ENCODE peak calls at places on chromosomes 2 and 18, in eight cellular contexts. One of them, this sample, is unnamed.

GRCh38 chr2:62654423-62654791 is 51.1 kb upstream of the EHBP1 start:
- DNase-seq in IMR-90: no peak
- DNase-seq in occipital lobe: no peak
- DNase-seq in stimulated activated CD4-positive, alpha-beta T cell treated with anti-CD3 and anti-CD28 coated beads, TNF-alpha, amount 100 ng/mL, for 48 hours: no peak
- DNase-seq in naive thymus-derived CD4-positive, alpha-beta T cell: no peak
- DNase-seq in NB4: no peak
- DNase-seq in NCI-H446: no peak
- DNase-seq in tibial artery: no peak
- DNase-seq in this sample: no peak

GRCh38 chr2:170252414-170252813 is 74.5 kb downstream of the MYO3B start:
- DNase-seq in IMR-90: no peak
- DNase-seq in occipital lobe: no peak
- DNase-seq in stimulated activated CD4-positive, alpha-beta T cell treated with anti-CD3 and anti-CD28 coated beads, TNF-alpha, amount 100 ng/mL, for 48 hours: no peak
- DNase-seq in naive thymus-derived CD4-positive, alpha-beta T cell: no peak
- DNase-seq in NB4: no peak
- DNase-seq in NCI-H446: no peak
- DNase-seq in tibial artery: no peak
- DNase-seq in this sample: no peak

GRCh38 chr2:168369087-168369486 is 87.0 kb upstream of the CERS6 start:
- DNase-seq in IMR-90: no peak
- DNase-seq in occipital lobe: no peak
- DNase-seq in stimulated activated CD4-positive, alpha-beta T cell treated with anti-CD3 and anti-CD28 coated beads, TNF-alpha, amount 100 ng/mL, for 48 hours: no peak
- DNase-seq in naive thymus-derived CD4-positive, alpha-beta T cell: no peak
- DNase-seq in NB4: no peak
- DNase-seq in NCI-H446: no peak
- DNase-seq in tibial artery: no peak
- DNase-seq in this sample: no peak

GRCh38 chr18:45081579-45082181 is 401.0 kb downstream of the SETBP1 start:
- DNase-seq in IMR-90: no peak
- DNase-seq in occipital lobe: no peak
- DNase-seq in stimulated activated CD4-positive, alpha-beta T cell treated with anti-CD3 and anti-CD28 coated beads, TNF-alpha, amount 100 ng/mL, for 48 hours: no peak
- DNase-seq in naive thymus-derived CD4-positive, alpha-beta T cell: no peak
- DNase-seq in NB4: peak; percentile 52
- DNase-seq in NCI-H446: no peak
- DNase-seq in tibial artery: no peak
- DNase-seq in this sample: no peak

GRCh38 chr2:44715671-44716077 is 225.8 kb upstream of the SIX3 start:
- DNase-seq in IMR-90: peak; percentile 27
- DNase-seq in occipital lobe: no peak
- DNase-seq in stimulated activated CD4-positive, alpha-beta T cell treated with anti-CD3 and anti-CD28 coated beads, TNF-alpha, amount 100 ng/mL, for 48 hours: no peak
- DNase-seq in naive thymus-derived CD4-positive, alpha-beta T cell: no peak
- DNase-seq in NB4: peak; percentile 21
- DNase-seq in NCI-H446: no peak
- DNase-seq in tibial artery: no peak
- DNase-seq in this sample: no peak

GRCh38 chr2:166675553-166675952 is 181.5 kb upstream of the SCN7A start:
- DNase-seq in IMR-90: no peak
- DNase-seq in occipital lobe: no peak
- DNase-seq in stimulated activated CD4-positive, alpha-beta T cell treated with anti-CD3 and anti-CD28 coated beads, TNF-alpha, amount 100 ng/mL, for 48 hours: no peak
- DNase-seq in naive thymus-derived CD4-positive, alpha-beta T cell: no peak
- DNase-seq in NB4: no peak
- DNase-seq in NCI-H446: no peak
- DNase-seq in tibial artery: no peak
- DNase-seq in this sample: no peak

GRCh38 chr2:189178007-189178406 is 1.6 kb downstream of the COL5A2 start:
- DNase-seq in IMR-90: peak; percentile 51
- DNase-seq in occipital lobe: no peak
- DNase-seq in stimulated activated CD4-positive, alpha-beta T cell treated with anti-CD3 and anti-CD28 coated beads, TNF-alpha, amount 100 ng/mL, for 48 hours: no peak
- DNase-seq in naive thymus-derived CD4-positive, alpha-beta T cell: no peak
- DNase-seq in NB4: no peak
- DNase-seq in NCI-H446: no peak
- DNase-seq in tibial artery: no peak
- DNase-seq in this sample: no peak

GRCh38 chr2:83081835-83082522 is 1377.1 kb downstream of the SUCLG1 start:
- DNase-seq in IMR-90: peak; percentile 65
- DNase-seq in occipital lobe: no peak
- DNase-seq in stimulated activated CD4-positive, alpha-beta T cell treated with anti-CD3 and anti-CD28 coated beads, TNF-alpha, amount 100 ng/mL, for 48 hours: no peak
- DNase-seq in naive thymus-derived CD4-positive, alpha-beta T cell: no peak
- DNase-seq in NB4: no peak
- DNase-seq in NCI-H446: peak; percentile 18
- DNase-seq in tibial artery: no peak
- DNase-seq in this sample: no peak

GRCh38 chr2:24723668-24724067 is 69.5 kb downstream of the PTRHD1 start:
- DNase-seq in IMR-90: no peak
- DNase-seq in occipital lobe: no peak
- DNase-seq in stimulated activated CD4-positive, alpha-beta T cell treated with anti-CD3 and anti-CD28 coated beads, TNF-alpha, amount 100 ng/mL, for 48 hours: no peak
- DNase-seq in naive thymus-derived CD4-positive, alpha-beta T cell: no peak
- DNase-seq in NB4: no peak
- DNase-seq in NCI-H446: no peak
- DNase-seq in tibial artery: no peak
- DNase-seq in this sample: no peak

GRCh38 chr2:42117923-42118758 is 51.0 kb upstream of the EML4 start:
- DNase-seq in IMR-90: peak; percentile 78
- DNase-seq in occipital lobe: no peak
- DNase-seq in stimulated activated CD4-positive, alpha-beta T cell treated with anti-CD3 and anti-CD28 coated beads, TNF-alpha, amount 100 ng/mL, for 48 hours: no peak
- DNase-seq in naive thymus-derived CD4-positive, alpha-beta T cell: no peak
- DNase-seq in NB4: peak; percentile 90
- DNase-seq in NCI-H446: no peak
- DNase-seq in tibial artery: no peak
- DNase-seq in this sample: no peak

GRCh38 chr2:42974303-42974696 is 181.9 kb upstream of the HAAO start:
- DNase-seq in IMR-90: no peak
- DNase-seq in occipital lobe: no peak
- DNase-seq in stimulated activated CD4-positive, alpha-beta T cell treated with anti-CD3 and anti-CD28 coated beads, TNF-alpha, amount 100 ng/mL, for 48 hours: no peak
- DNase-seq in naive thymus-derived CD4-positive, alpha-beta T cell: no peak
- DNase-seq in NB4: no peak
- DNase-seq in NCI-H446: no peak
- DNase-seq in tibial artery: no peak
- DNase-seq in this sample: no peak

GRCh38 chr2:102082591-102083586 is 59.7 kb upstream of the IL1R1 start:
- DNase-seq in IMR-90: peak; percentile 91
- DNase-seq in occipital lobe: no peak
- DNase-seq in stimulated activated CD4-positive, alpha-beta T cell treated with anti-CD3 and anti-CD28 coated beads, TNF-alpha, amount 100 ng/mL, for 48 hours: peak; percentile 28
- DNase-seq in naive thymus-derived CD4-positive, alpha-beta T cell: peak; percentile 60
- DNase-seq in NB4: peak; percentile 87
- DNase-seq in NCI-H446: no peak
- DNase-seq in tibial artery: peak; percentile 74
- DNase-seq in this sample: peak; percentile 61

GRCh38 chr2:236636261-236636660 is 66.6 kb downstream of the ACKR3 start:
- DNase-seq in IMR-90: no peak
- DNase-seq in occipital lobe: no peak
- DNase-seq in stimulated activated CD4-positive, alpha-beta T cell treated with anti-CD3 and anti-CD28 coated beads, TNF-alpha, amount 100 ng/mL, for 48 hours: no peak
- DNase-seq in naive thymus-derived CD4-positive, alpha-beta T cell: no peak
- DNase-seq in NB4: no peak
- DNase-seq in NCI-H446: no peak
- DNase-seq in tibial artery: peak; percentile 43
- DNase-seq in this sample: no peak

GRCh38 chr2:101509498-101510274 is 34.8 kb upstream of the RFX8 start:
- DNase-seq in IMR-90: no peak
- DNase-seq in occipital lobe: no peak
- DNase-seq in stimulated activated CD4-positive, alpha-beta T cell treated with anti-CD3 and anti-CD28 coated beads, TNF-alpha, amount 100 ng/mL, for 48 hours: no peak
- DNase-seq in naive thymus-derived CD4-positive, alpha-beta T cell: no peak
- DNase-seq in NB4: peak; percentile 87
- DNase-seq in NCI-H446: no peak
- DNase-seq in tibial artery: no peak
- DNase-seq in this sample: no peak

GRCh38 chr2:162221064-162221463 is 22.2 kb downstream of the FAP start:
- DNase-seq in IMR-90: peak; percentile 55
- DNase-seq in occipital lobe: peak; percentile 23
- DNase-seq in stimulated activated CD4-positive, alpha-beta T cell treated with anti-CD3 and anti-CD28 coated beads, TNF-alpha, amount 100 ng/mL, for 48 hours: peak; percentile 46
- DNase-seq in naive thymus-derived CD4-positive, alpha-beta T cell: peak; percentile 5
- DNase-seq in NB4: peak; percentile 66
- DNase-seq in NCI-H446: peak; percentile 16
- DNase-seq in tibial artery: peak; percentile 87
- DNase-seq in this sample: peak; percentile 27

This sample was measured in central memory CD4-positive, alpha-beta T cell.